ENCODE peak calls at places on chromosomes 7 and 10, in eight cellular contexts. Z is HTR-8/SVneo; I is central memory CD4-positive, alpha-beta T cell; C is NCI-H1092; K is DND-41; D is NCI-H345; P is CD14-positive monocyte; A is nucleus accumbens. R is an unnamed sample.

GRCh38 chr7:66419210-66419609 is 209.5 kb upstream of the KCTD7 start:
- DNase-seq in Z (no peak), I (no peak), C (no peak), K (no peak), D (no peak), P (no peak), A (no peak), R (no peak)

GRCh38 chr10:62278461-62278910 is 9.8 kb upstream of the RTKN2 start:
- DNase-seq in Z (peak; percentile 33), I (no peak), C (no peak), K (no peak), D (no peak), P (no peak), A (no peak), R (no peak)

GRCh38 chr10:58675321-58675720 is 162.6 kb downstream of the BICC1 start:
- DNase-seq in Z (no peak), I (no peak), C (no peak), K (no peak), D (no peak), P (no peak), A (no peak), R (no peak)

GRCh38 chr7:150951521-150951920 is 26.6 kb downstream of the KCNH2 start:
- DNase-seq in Z (no peak), I (no peak), C (no peak), K (no peak), D (no peak), P (peak; percentile 40), A (no peak), R (no peak)

GRCh38 chr10:6256439-6256838 is 53.7 kb downstream of the PFKFB3 start:
- DNase-seq in Z (no peak), I (no peak), C (no peak), K (no peak), D (no peak), P (no peak), A (no peak), R (no peak)

GRCh38 chr10:74927701-74928100 is 101.3 kb downstream of the KAT6B start:
- DNase-seq in Z (no peak), I (no peak), C (no peak), K (no peak), D (no peak), P (no peak), A (no peak), R (no peak)

GRCh38 chr10:44959243-44960097 is at the start of gene RASSF4:
- DNase-seq in Z (peak; percentile 93), I (peak; percentile 87), C (peak; percentile 56), K (peak; percentile 93), D (peak; percentile 85), P (peak; percentile 86), A (peak; percentile 80), R (peak; percentile 84)

GRCh38 chr7:22589641-22590141 is 89.7 kb upstream of the STEAP1B start:
- DNase-seq in Z (no peak), I (no peak), C (no peak), K (no peak), D (no peak), P (no peak), A (no peak), R (no peak)

GRCh38 chr10:132479603-132480221 is 57.9 kb upstream of the INPP5A start:
- DNase-seq in Z (no peak), I (no peak), C (no peak), K (no peak), D (no peak), P (no peak), A (no peak), R (no peak)

R was measured in naive thymus-derived CD4-positive, alpha-beta T cell.